ENCODE peak calls at places on chromosomes 2 and 18, in eight cellular contexts. One of them, this sample, is unnamed.

GRCh38 chr2:101540518-101540917 is 65.6 kb upstream of the RFX8 start:
- DNase-seq in GM06990: no peak
- DNase-seq in lower leg skin: no peak
- DNase-seq in CD8-positive, alpha-beta T cell: no peak
- DNase-seq in uterus: no peak
- DNase-seq in MM.1S: no peak
- DNase-seq in IMR-90: peak; percentile 26
- DNase-seq in transverse colon: no peak
- DNase-seq in this sample: no peak

GRCh38 chr2:144675331-144675730 is 155.4 kb upstream of the ZEB2 start:
- DNase-seq in IMR-90: no peak
- DNase-seq in GM06990: no peak
- DNase-seq in CD8-positive, alpha-beta T cell: no peak
- DNase-seq in uterus: no peak
- DNase-seq in transverse colon: no peak
- DNase-seq in lower leg skin: no peak
- DNase-seq in MM.1S: no peak
- DNase-seq in this sample: no peak

GRCh38 chr2:218516614-218517013 is 51.5 kb downstream of the USP37 start:
- DNase-seq in IMR-90: peak; percentile 5
- DNase-seq in CD8-positive, alpha-beta T cell: peak; percentile 8
- DNase-seq in transverse colon: no peak
- DNase-seq in uterus: no peak
- DNase-seq in lower leg skin: no peak
- DNase-seq in GM06990: no peak
- DNase-seq in MM.1S: no peak
- DNase-seq in this sample: no peak

GRCh38 chr18:6004119-6004518 is 108.8 kb upstream of the TMEM200C start:
- DNase-seq in GM06990: no peak
- DNase-seq in uterus: no peak
- DNase-seq in lower leg skin: no peak
- DNase-seq in CD8-positive, alpha-beta T cell: no peak
- DNase-seq in transverse colon: no peak
- DNase-seq in IMR-90: no peak
- DNase-seq in MM.1S: no peak
- DNase-seq in this sample: no peak

GRCh38 chr2:219418155-219418569 is at the start of gene DES:
- DNase-seq in MM.1S: no peak
- DNase-seq in IMR-90: no peak
- DNase-seq in lower leg skin: no peak
- DNase-seq in transverse colon: peak; percentile 52
- DNase-seq in GM06990: no peak
- DNase-seq in uterus: peak; percentile 88
- DNase-seq in CD8-positive, alpha-beta T cell: no peak
- DNase-seq in this sample: no peak

GRCh38 chr2:24515841-24516240 is 24.8 kb downstream of the NCOA1 start:
- DNase-seq in lower leg skin: no peak
- DNase-seq in IMR-90: no peak
- DNase-seq in uterus: no peak
- DNase-seq in GM06990: no peak
- DNase-seq in MM.1S: no peak
- DNase-seq in CD8-positive, alpha-beta T cell: no peak
- DNase-seq in transverse colon: no peak
- DNase-seq in this sample: no peak

GRCh38 chr2:121342751-121343150 is 57.7 kb upstream of the TFCP2L1 start:
- DNase-seq in IMR-90: no peak
- DNase-seq in lower leg skin: no peak
- DNase-seq in uterus: no peak
- DNase-seq in CD8-positive, alpha-beta T cell: no peak
- DNase-seq in GM06990: no peak
- DNase-seq in transverse colon: no peak
- DNase-seq in MM.1S: no peak
- DNase-seq in this sample: no peak

GRCh38 chr2:207332473-207333212 is 166.9 kb upstream of the KLF7 start:
- DNase-seq in GM06990: no peak
- DNase-seq in CD8-positive, alpha-beta T cell: no peak
- DNase-seq in transverse colon: no peak
- DNase-seq in lower leg skin: no peak
- DNase-seq in uterus: no peak
- DNase-seq in MM.1S: no peak
- DNase-seq in IMR-90: peak; percentile 30
- DNase-seq in this sample: no peak

GRCh38 chr2:215969131-215969841 is 44.1 kb downstream of the MREG start:
- DNase-seq in lower leg skin: no peak
- DNase-seq in transverse colon: no peak
- DNase-seq in CD8-positive, alpha-beta T cell: no peak
- DNase-seq in GM06990: no peak
- DNase-seq in IMR-90: no peak
- DNase-seq in MM.1S: no peak
- DNase-seq in uterus: no peak
- DNase-seq in this sample: no peak

GRCh38 chr2:43414586-43415125 is 181.2 kb downstream of the THADA start:
- DNase-seq in uterus: no peak
- DNase-seq in GM06990: no peak
- DNase-seq in CD8-positive, alpha-beta T cell: no peak
- DNase-seq in transverse colon: no peak
- DNase-seq in IMR-90: no peak
- DNase-seq in MM.1S: no peak
- DNase-seq in lower leg skin: no peak
- DNase-seq in this sample: no peak

GRCh38 chr2:231530099-231531085 is at the start of gene NMUR1:
- DNase-seq in CD8-positive, alpha-beta T cell: peak; percentile 77
- DNase-seq in lower leg skin: peak; percentile 87
- DNase-seq in transverse colon: peak; percentile 67
- DNase-seq in uterus: peak; percentile 51
- DNase-seq in MM.1S: peak; percentile 53
- DNase-seq in IMR-90: no peak
- DNase-seq in GM06990: peak; percentile 79
- DNase-seq in this sample: peak; percentile 56

GRCh38 chr2:28753043-28753683 is 1.5 kb downstream of the PPP1CB start:
- DNase-seq in CD8-positive, alpha-beta T cell: peak; percentile 56
- DNase-seq in transverse colon: peak; percentile 82
- DNase-seq in lower leg skin: peak; percentile 92
- DNase-seq in GM06990: peak; percentile 13
- DNase-seq in IMR-90: peak; percentile 81
- DNase-seq in MM.1S: peak; percentile 61
- DNase-seq in uterus: peak; percentile 75
- DNase-seq in this sample: no peak

GRCh38 chr18:75161629-75162028 is 47.3 kb downstream of the PTGR3 start:
- DNase-seq in transverse colon: peak; percentile 56
- DNase-seq in uterus: no peak
- DNase-seq in CD8-positive, alpha-beta T cell: peak; percentile 33
- DNase-seq in lower leg skin: no peak
- DNase-seq in IMR-90: no peak
- DNase-seq in GM06990: peak; percentile 31
- DNase-seq in MM.1S: no peak
- DNase-seq in this sample: no peak

GRCh38 chr2:38601463-38602135 is 1.1 kb downstream of the HNRNPLL start:
- DNase-seq in IMR-90: peak; percentile 39
- DNase-seq in MM.1S: peak; percentile 32
- DNase-seq in GM06990: peak; percentile 15
- DNase-seq in transverse colon: no peak
- DNase-seq in CD8-positive, alpha-beta T cell: no peak
- DNase-seq in uterus: no peak
- DNase-seq in lower leg skin: no peak
- DNase-seq in this sample: no peak

GRCh38 chr2:180370476-180371205 is 363.5 kb upstream of the CWC22 start:
- DNase-seq in transverse colon: no peak
- DNase-seq in GM06990: no peak
- DNase-seq in uterus: no peak
- DNase-seq in CD8-positive, alpha-beta T cell: no peak
- DNase-seq in lower leg skin: no peak
- DNase-seq in MM.1S: no peak
- DNase-seq in IMR-90: no peak
- DNase-seq in this sample: no peak

GRCh38 chr18:31040982-31041345 is 1.6 kb downstream of the DSC3 start:
- DNase-seq in GM06990: no peak
- DNase-seq in uterus: no peak
- DNase-seq in transverse colon: no peak
- DNase-seq in lower leg skin: no peak
- DNase-seq in IMR-90: no peak
- DNase-seq in CD8-positive, alpha-beta T cell: no peak
- DNase-seq in MM.1S: no peak
- DNase-seq in this sample: no peak

GRCh38 chr2:176488446-176488845 is 219.2 kb downstream of the MTX2 start:
- DNase-seq in MM.1S: no peak
- DNase-seq in transverse colon: no peak
- DNase-seq in IMR-90: no peak
- DNase-seq in CD8-positive, alpha-beta T cell: no peak
- DNase-seq in lower leg skin: no peak
- DNase-seq in GM06990: no peak
- DNase-seq in uterus: no peak
- DNase-seq in this sample: no peak

DNA sequence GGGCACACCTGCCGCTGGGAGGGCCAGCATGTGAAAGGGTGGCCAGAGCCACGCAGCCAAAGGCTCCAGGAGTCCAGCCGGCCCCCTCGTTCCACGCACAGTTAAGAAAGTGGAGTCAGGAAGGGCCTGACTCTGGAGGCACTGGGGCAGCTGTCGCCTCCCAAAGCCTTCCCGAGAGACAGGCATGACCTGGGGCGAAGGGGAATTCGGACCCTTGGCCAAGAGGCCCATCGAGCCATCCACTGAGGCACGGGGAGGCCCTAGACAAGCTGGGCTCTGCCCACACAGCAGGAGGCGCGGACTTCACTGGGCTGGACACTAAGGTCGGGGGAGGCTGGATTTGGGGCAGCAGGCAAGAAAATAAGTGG is 38.5 kb upstream of the SNED1 start:
- DNase-seq in CD8-positive, alpha-beta T cell: no peak
- DNase-seq in lower leg skin: no peak
- DNase-seq in MM.1S: no peak
- DNase-seq in IMR-90: no peak
- DNase-seq in transverse colon: no peak
- DNase-seq in GM06990: no peak
- DNase-seq in uterus: no peak
- DNase-seq in this sample: no peak
- TF ChIP-seq CTCF in CD8-positive, alpha-beta T cell: no peak
- TF ChIP-seq CTCF in lower leg skin: no peak
- TF ChIP-seq CTCF in MM.1S: no peak
- TF ChIP-seq CTCF in IMR-90: no peak
- TF ChIP-seq CTCF in transverse colon: no peak
- TF ChIP-seq CTCF in GM06990: no peak
- TF ChIP-seq CTCF in uterus: no peak
- TF ChIP-seq CTCF in this sample: no peak

DNA sequence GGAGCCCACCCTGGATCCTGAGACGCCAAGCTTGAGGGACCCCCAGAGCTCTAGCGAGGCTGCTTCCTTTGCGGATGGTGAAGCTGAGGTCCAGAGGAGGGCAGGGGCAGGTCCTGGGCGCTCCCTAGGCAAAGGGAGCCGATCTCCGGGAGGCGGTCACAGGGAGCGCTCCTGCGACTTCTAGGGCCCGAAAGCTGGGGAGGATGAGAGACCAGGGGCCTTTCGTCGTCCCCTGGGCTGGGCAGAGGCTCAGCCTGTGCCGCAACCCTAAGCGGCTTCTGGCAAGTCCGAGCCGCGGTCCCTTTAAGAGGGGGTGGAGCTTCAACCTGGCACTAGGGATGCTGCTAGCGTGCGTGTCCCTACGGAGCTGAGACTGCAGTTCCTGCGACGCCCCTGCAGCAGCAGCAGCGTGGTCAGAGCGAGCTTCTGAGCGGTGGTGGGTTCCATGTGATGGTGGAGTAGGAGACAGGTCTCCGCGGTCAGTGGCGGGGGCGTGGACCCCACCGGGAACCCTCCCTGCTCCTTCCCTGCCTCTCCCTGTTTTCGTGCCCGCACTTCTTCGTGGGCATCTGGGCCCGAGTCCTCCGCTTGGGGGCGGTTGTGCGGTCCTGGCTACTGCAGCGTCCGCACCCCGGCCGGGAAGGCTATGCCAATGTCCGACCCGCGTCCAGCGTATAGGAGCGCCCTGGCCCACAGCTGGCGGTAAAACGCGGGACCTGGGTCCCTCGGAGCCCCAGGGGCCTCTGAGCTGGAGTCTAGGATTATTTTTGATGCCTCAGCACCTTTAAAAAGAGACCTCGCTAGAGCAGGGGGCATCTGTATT is 154.6 kb downstream of the CCDC74A start:
- DNase-seq in MM.1S: peak; percentile 93
- DNase-seq in GM06990: peak; percentile 79
- DNase-seq in CD8-positive, alpha-beta T cell: peak; percentile 66
- DNase-seq in lower leg skin: peak; percentile 96
- DNase-seq in transverse colon: peak; percentile 86
- DNase-seq in uterus: peak; percentile 83
- DNase-seq in IMR-90: peak; percentile 84
- DNase-seq in this sample: peak; percentile 53
- TF ChIP-seq CTCF in MM.1S: peak; percentile 30
- TF ChIP-seq CTCF in GM06990: peak; percentile 53
- TF ChIP-seq CTCF in CD8-positive, alpha-beta T cell: no peak
- TF ChIP-seq CTCF in lower leg skin: no peak
- TF ChIP-seq CTCF in transverse colon: no peak
- TF ChIP-seq CTCF in uterus: no peak
- TF ChIP-seq CTCF in IMR-90: peak; percentile 23
- TF ChIP-seq CTCF in this sample: peak; percentile 45

DNA sequence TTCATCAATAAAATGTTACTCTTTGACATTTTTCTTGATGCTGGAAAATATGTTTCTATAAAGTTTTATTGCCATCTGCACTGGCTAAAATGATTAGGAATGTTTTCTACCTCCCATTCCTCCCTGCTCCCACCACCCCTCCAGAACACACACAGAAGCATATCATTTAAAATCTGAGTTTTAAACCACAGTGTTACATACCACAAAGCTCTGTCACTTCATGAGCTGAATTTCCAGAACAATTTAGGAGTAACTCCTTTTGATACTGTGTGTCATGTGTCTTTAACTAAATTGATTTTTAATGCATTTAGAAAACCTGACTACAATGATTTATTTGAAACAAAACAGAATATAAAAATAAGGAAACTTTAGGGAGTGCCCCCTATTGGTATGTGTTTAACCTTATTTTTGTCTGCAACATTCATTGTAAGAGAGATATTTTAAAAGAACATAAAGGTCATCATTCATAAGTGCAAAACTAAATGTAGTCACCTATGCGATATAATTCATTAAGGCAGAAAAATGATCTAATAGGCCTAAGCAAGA is 52.0 kb downstream of the FEZ2 start:
- DNase-seq in MM.1S: no peak
- DNase-seq in uterus: no peak
- DNase-seq in lower leg skin: no peak
- DNase-seq in CD8-positive, alpha-beta T cell: no peak
- DNase-seq in transverse colon: no peak
- DNase-seq in IMR-90: no peak
- DNase-seq in GM06990: no peak
- DNase-seq in this sample: no peak
- TF ChIP-seq CTCF in MM.1S: peak; percentile 7
- TF ChIP-seq CTCF in uterus: no peak
- TF ChIP-seq CTCF in lower leg skin: no peak
- TF ChIP-seq CTCF in CD8-positive, alpha-beta T cell: no peak
- TF ChIP-seq CTCF in transverse colon: no peak
- TF ChIP-seq CTCF in IMR-90: peak; percentile 14
- TF ChIP-seq CTCF in GM06990: no peak
- TF ChIP-seq CTCF in this sample: no peak

DNA sequence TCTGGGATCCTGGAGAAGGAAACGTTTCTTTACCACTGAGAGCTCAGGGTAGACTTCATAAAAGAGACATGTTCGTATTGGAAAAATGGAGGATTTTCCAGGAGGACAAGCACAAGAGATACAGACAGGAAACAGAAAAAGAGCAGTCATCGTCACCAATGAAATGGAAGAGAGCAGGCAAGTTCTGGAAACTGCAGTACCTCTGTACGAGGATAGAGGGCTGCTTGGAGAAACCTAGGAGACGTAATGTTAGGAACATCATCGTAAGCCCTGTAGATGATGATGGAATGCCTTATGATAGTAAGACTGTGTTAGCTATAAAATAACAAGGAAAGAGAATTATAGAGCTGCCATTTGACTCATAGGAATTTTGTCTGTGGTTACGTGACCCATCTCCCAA is 121.1 kb upstream of the KLHL14 start:
- DNase-seq in lower leg skin: no peak
- DNase-seq in uterus: no peak
- DNase-seq in MM.1S: no peak
- DNase-seq in IMR-90: no peak
- DNase-seq in GM06990: no peak
- DNase-seq in CD8-positive, alpha-beta T cell: no peak
- DNase-seq in transverse colon: no peak
- DNase-seq in this sample: no peak
- TF ChIP-seq CTCF in lower leg skin: no peak
- TF ChIP-seq CTCF in uterus: no peak
- TF ChIP-seq CTCF in MM.1S: no peak
- TF ChIP-seq CTCF in IMR-90: no peak
- TF ChIP-seq CTCF in GM06990: peak; percentile 28
- TF ChIP-seq CTCF in CD8-positive, alpha-beta T cell: no peak
- TF ChIP-seq CTCF in transverse colon: no peak
- TF ChIP-seq CTCF in this sample: peak; percentile 23

This sample was measured in progenitor cell of endocrine pancreas.